ENCODE peak calls at places on chromosome 2, in six cellular contexts. One of them, this sample, is unnamed.

GRCh38 chr2:136572335-136572734 is 193.0 kb upstream of the THSD7B start:
- DNase-seq in LNCaP clone FGC: no peak
- DNase-seq in MM.1S: no peak
- DNase-seq in neural progenitor cell: no peak
- DNase-seq in GM12864: no peak
- DNase-seq in fibroblast of the aortic adventitia: no peak
- DNase-seq in this sample: no peak

GRCh38 chr2:144660518-144661316 is 140.8 kb upstream of the ZEB2 start:
- DNase-seq in MM.1S: no peak
- DNase-seq in neural progenitor cell: peak
- DNase-seq in fibroblast of the aortic adventitia: no peak
- DNase-seq in GM12864: no peak
- DNase-seq in LNCaP clone FGC: no peak
- DNase-seq in this sample: no peak

GRCh38 chr2:43958397-43959275 is 37.2 kb downstream of the LRPPRC start:
- DNase-seq in LNCaP clone FGC: no peak
- DNase-seq in fibroblast of the aortic adventitia: no peak
- DNase-seq in MM.1S: no peak
- DNase-seq in neural progenitor cell: no peak
- DNase-seq in GM12864: no peak
- DNase-seq in this sample: no peak

GRCh38 chr2:129738799-129739198 is 240.7 kb upstream of the RAB6C start:
- DNase-seq in GM12864: no peak
- DNase-seq in LNCaP clone FGC: no peak
- DNase-seq in MM.1S: no peak
- DNase-seq in fibroblast of the aortic adventitia: no peak
- DNase-seq in neural progenitor cell: no peak
- DNase-seq in this sample: no peak

GRCh38 chr2:8552264-8552913 is 129.5 kb upstream of the ID2 start:
- DNase-seq in LNCaP clone FGC: no peak
- DNase-seq in neural progenitor cell: no peak
- DNase-seq in MM.1S: no peak
- DNase-seq in GM12864: no peak
- DNase-seq in fibroblast of the aortic adventitia: no peak
- DNase-seq in this sample: peak

GRCh38 chr2:3211256-3211970 is 166.2 kb downstream of the EIPR1 start:
- DNase-seq in neural progenitor cell: no peak
- DNase-seq in LNCaP clone FGC: no peak
- DNase-seq in fibroblast of the aortic adventitia: no peak
- DNase-seq in MM.1S: no peak
- DNase-seq in GM12864: no peak
- DNase-seq in this sample: no peak

GRCh38 chr2:128008089-128008672 is 19.7 kb downstream of the SAP130 start:
- DNase-seq in GM12864: no peak
- DNase-seq in LNCaP clone FGC: no peak
- DNase-seq in fibroblast of the aortic adventitia: no peak
- DNase-seq in neural progenitor cell: no peak
- DNase-seq in MM.1S: no peak
- DNase-seq in this sample: no peak

GRCh38 chr2:119475225-119475856 is 43.7 kb downstream of the TMEM37 start:
- DNase-seq in LNCaP clone FGC: no peak
- DNase-seq in neural progenitor cell: peak
- DNase-seq in GM12864: no peak
- DNase-seq in fibroblast of the aortic adventitia: no peak
- DNase-seq in MM.1S: no peak
- DNase-seq in this sample: no peak

GRCh38 chr2:29443086-29443485 is 327.9 kb downstream of the CLIP4 start:
- DNase-seq in LNCaP clone FGC: no peak
- DNase-seq in MM.1S: no peak
- DNase-seq in fibroblast of the aortic adventitia: no peak
- DNase-seq in neural progenitor cell: no peak
- DNase-seq in GM12864: no peak
- DNase-seq in this sample: no peak

GRCh38 chr2:202032841-202033316 is 776 bp upstream of the FZD7 start:
- DNase-seq in GM12864: no peak
- DNase-seq in fibroblast of the aortic adventitia: peak
- DNase-seq in MM.1S: peak
- DNase-seq in neural progenitor cell: peak
- DNase-seq in LNCaP clone FGC: no peak
- DNase-seq in this sample: peak

GRCh38 chr2:525611-526010 is 151.6 kb downstream of the TMEM18 start:
- DNase-seq in MM.1S: no peak
- DNase-seq in fibroblast of the aortic adventitia: no peak
- DNase-seq in neural progenitor cell: no peak
- DNase-seq in GM12864: no peak
- DNase-seq in LNCaP clone FGC: no peak
- DNase-seq in this sample: no peak

GRCh38 chr2:45283764-45284620 is 274.7 kb upstream of the SIX2 start:
- DNase-seq in GM12864: no peak
- DNase-seq in neural progenitor cell: no peak
- DNase-seq in fibroblast of the aortic adventitia: peak
- DNase-seq in MM.1S: no peak
- DNase-seq in LNCaP clone FGC: no peak
- DNase-seq in this sample: no peak

GRCh38 chr2:26845021-26845420 is 2.9 kb upstream of the DPYSL5 start:
- DNase-seq in neural progenitor cell: no peak
- DNase-seq in LNCaP clone FGC: no peak
- DNase-seq in MM.1S: no peak
- DNase-seq in GM12864: no peak
- DNase-seq in fibroblast of the aortic adventitia: no peak
- DNase-seq in this sample: no peak

GRCh38 chr2:210195066-210195852 is 24.1 kb upstream of the KANSL1L start:
- DNase-seq in LNCaP clone FGC: no peak
- DNase-seq in neural progenitor cell: peak
- DNase-seq in MM.1S: peak
- DNase-seq in GM12864: no peak
- DNase-seq in fibroblast of the aortic adventitia: peak
- DNase-seq in this sample: peak

GRCh38 chr2:38966678-38967077 is 77.0 kb downstream of the ARHGEF33 start:
- DNase-seq in GM12864: no peak
- DNase-seq in fibroblast of the aortic adventitia: no peak
- DNase-seq in MM.1S: no peak
- DNase-seq in neural progenitor cell: no peak
- DNase-seq in LNCaP clone FGC: no peak
- DNase-seq in this sample: no peak

GRCh38 chr2:36489296-36489695 is 108.7 kb downstream of the FEZ2 start:
- DNase-seq in fibroblast of the aortic adventitia: peak
- DNase-seq in LNCaP clone FGC: no peak
- DNase-seq in MM.1S: no peak
- DNase-seq in GM12864: no peak
- DNase-seq in neural progenitor cell: no peak
- DNase-seq in this sample: no peak

GRCh38 chr2:144208924-144209323 is 311.0 kb downstream of the ZEB2 start:
- DNase-seq in LNCaP clone FGC: no peak
- DNase-seq in MM.1S: no peak
- DNase-seq in neural progenitor cell: no peak
- DNase-seq in fibroblast of the aortic adventitia: no peak
- DNase-seq in GM12864: no peak
- DNase-seq in this sample: no peak

GRCh38 chr2:60991644-60992043 is 25.9 kb upstream of the PEX13 start:
- DNase-seq in neural progenitor cell: no peak
- DNase-seq in LNCaP clone FGC: no peak
- DNase-seq in MM.1S: no peak
- DNase-seq in GM12864: no peak
- DNase-seq in fibroblast of the aortic adventitia: no peak
- DNase-seq in this sample: no peak

GRCh38 chr2:46229134-46230063 is 67.8 kb upstream of the EPAS1 start:
- DNase-seq in MM.1S: no peak
- DNase-seq in neural progenitor cell: peak
- DNase-seq in LNCaP clone FGC: no peak
- DNase-seq in GM12864: peak
- DNase-seq in fibroblast of the aortic adventitia: no peak
- DNase-seq in this sample: peak

GRCh38 chr2:239952665-239953417 is 72.3 kb downstream of the NDUFA10 start:
- DNase-seq in GM12864: no peak
- DNase-seq in MM.1S: no peak
- DNase-seq in fibroblast of the aortic adventitia: no peak
- DNase-seq in neural progenitor cell: no peak
- DNase-seq in LNCaP clone FGC: no peak
- DNase-seq in this sample: no peak

GRCh38 chr2:6772366-6772710 is 93.4 kb downstream of the CMPK2 start:
- DNase-seq in LNCaP clone FGC: no peak
- DNase-seq in MM.1S: no peak
- DNase-seq in neural progenitor cell: peak
- DNase-seq in fibroblast of the aortic adventitia: no peak
- DNase-seq in GM12864: no peak
- DNase-seq in this sample: peak

GRCh38 chr2:74379851-74380789 is at the start of gene DCTN1:
- DNase-seq in MM.1S: no peak
- DNase-seq in neural progenitor cell: peak
- DNase-seq in GM12864: no peak
- DNase-seq in fibroblast of the aortic adventitia: peak
- DNase-seq in LNCaP clone FGC: no peak
- DNase-seq in this sample: peak
- H3K4me3 ChIP-seq in MM.1S: no peak
- H3K4me3 ChIP-seq in neural progenitor cell: peak
- H3K4me3 ChIP-seq in GM12864: no peak
- H3K4me3 ChIP-seq in fibroblast of the aortic adventitia: peak
- H3K4me3 ChIP-seq in LNCaP clone FGC: peak
- H3K4me3 ChIP-seq in this sample: no peak

GRCh38 chr2:57450170-57450569 is 596.4 kb upstream of the VRK2 start:
- DNase-seq in neural progenitor cell: no peak
- DNase-seq in LNCaP clone FGC: no peak
- DNase-seq in MM.1S: no peak
- DNase-seq in GM12864: peak
- DNase-seq in fibroblast of the aortic adventitia: no peak
- DNase-seq in this sample: peak

GRCh38 chr2:57448816-57449215 is 597.8 kb upstream of the VRK2 start:
- DNase-seq in fibroblast of the aortic adventitia: no peak
- DNase-seq in GM12864: no peak
- DNase-seq in MM.1S: no peak
- DNase-seq in LNCaP clone FGC: no peak
- DNase-seq in neural progenitor cell: no peak
- DNase-seq in this sample: no peak

DNA sequence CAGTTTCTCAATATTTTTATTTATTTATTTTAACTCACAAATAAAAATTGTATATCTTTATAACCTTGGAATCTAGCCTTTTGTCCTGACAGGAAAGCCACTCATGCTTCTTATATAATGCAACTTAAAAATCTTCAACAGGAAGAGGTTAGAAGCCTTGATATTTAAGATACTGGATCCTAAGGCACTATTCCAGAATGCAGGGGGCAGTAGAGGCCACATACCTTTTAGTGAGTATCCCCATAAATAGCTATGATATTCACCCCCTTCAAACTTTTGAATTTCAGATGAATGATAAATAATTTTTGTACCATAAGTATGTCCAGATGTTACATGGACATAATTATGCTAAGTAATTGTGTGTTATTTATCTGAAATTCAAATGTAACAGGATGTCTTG is 592.7 kb upstream of the VRK2 start:
- DNase-seq in GM12864: no peak
- DNase-seq in neural progenitor cell: peak
- DNase-seq in LNCaP clone FGC: no peak
- DNase-seq in MM.1S: no peak
- DNase-seq in fibroblast of the aortic adventitia: no peak
- DNase-seq in this sample: no peak
- TF ChIP-seq CTCF in GM12864: no peak
- TF ChIP-seq CTCF in neural progenitor cell: peak
- TF ChIP-seq CTCF in LNCaP clone FGC: no peak
- TF ChIP-seq CTCF in MM.1S: no peak
- TF ChIP-seq CTCF in fibroblast of the aortic adventitia: no peak
- TF ChIP-seq CTCF in this sample: no peak

GRCh38 chr2:223187256-223187655 is 135.3 kb downstream of the KCNE4 start:
- DNase-seq in fibroblast of the aortic adventitia: no peak
- DNase-seq in MM.1S: no peak
- DNase-seq in LNCaP clone FGC: no peak
- DNase-seq in neural progenitor cell: no peak
- DNase-seq in GM12864: no peak
- DNase-seq in this sample: no peak
- H3K4me3 ChIP-seq in fibroblast of the aortic adventitia: no peak
- H3K4me3 ChIP-seq in MM.1S: no peak
- H3K4me3 ChIP-seq in LNCaP clone FGC: no peak
- H3K4me3 ChIP-seq in neural progenitor cell: no peak
- H3K4me3 ChIP-seq in GM12864: no peak
- H3K4me3 ChIP-seq in this sample: no peak

DNA sequence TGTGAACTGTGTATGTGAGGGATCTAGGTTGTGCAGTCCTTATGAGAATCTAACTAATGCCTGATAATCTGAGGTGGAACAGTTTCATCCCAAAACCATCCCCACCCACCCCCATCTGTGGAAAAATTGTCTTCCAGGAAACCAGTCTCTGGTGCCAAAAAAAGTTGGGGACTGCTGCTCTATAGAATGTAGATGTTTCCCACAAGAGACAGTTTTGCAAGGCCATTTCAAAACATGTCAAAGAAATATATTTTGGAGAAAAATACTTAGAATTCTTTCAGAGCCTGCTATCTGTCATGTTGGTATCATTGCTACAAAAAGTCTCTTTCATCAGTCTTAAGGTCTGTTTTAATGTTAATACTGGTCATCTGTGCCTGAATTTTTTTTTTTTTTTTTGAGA is 4.1 kb upstream of the SLC39A10 start:
- DNase-seq in fibroblast of the aortic adventitia: peak
- DNase-seq in neural progenitor cell: no peak
- DNase-seq in MM.1S: no peak
- DNase-seq in GM12864: no peak
- DNase-seq in LNCaP clone FGC: no peak
- DNase-seq in this sample: no peak
- TF ChIP-seq CTCF in fibroblast of the aortic adventitia: no peak
- TF ChIP-seq CTCF in neural progenitor cell: no peak
- TF ChIP-seq CTCF in MM.1S: no peak
- TF ChIP-seq CTCF in GM12864: no peak
- TF ChIP-seq CTCF in LNCaP clone FGC: no peak
- TF ChIP-seq CTCF in this sample: no peak